ENCODE peak calls at places on chromosomes 13 and 19, in six cellular contexts. K is IMR-90, T is H1, Y is K562, R is HepG2, A is GM12878. C is an unnamed sample. For H3K36me3, the result is how much of the 10 kb centered on the place peaks cover.

GRCh38 chr19:17109962-17110598 is 34.5 kb downstream of the MYO9B start:
- DNase-seq in A (peak), R (no peak), T (no peak), Y (no peak), K (no peak), C (no peak)

GRCh38 chr13:98918771-98919170 is 59.1 kb downstream of the DOCK9 start:
- DNase-seq in K (no peak), A (no peak), R (no peak), T (no peak), Y (no peak), C (no peak)

GRCh38 chr13:33009019-33009418 is 7.2 kb upstream of the KL start:
- DNase-seq in Y (no peak), R (no peak), K (no peak), T (no peak), A (no peak), C (no peak)

GRCh38 chr19:18433735-18434398 is 4.1 kb downstream of the ISYNA1 start:
- DNase-seq in Y (peak), R (no peak), K (no peak), T (peak), A (no peak), C (peak)

GRCh38 chr19:6402058-6402457 is 9.1 kb upstream of the GTF2F1 start:
- DNase-seq in R (no peak), Y (no peak), K (no peak), T (no peak), A (no peak), C (no peak)

GRCh38 chr13:33721719-33722118 is 96.2 kb upstream of the RFC3 start:
- DNase-seq in R (no peak), A (no peak), K (peak), Y (no peak), T (no peak), C (no peak)

GRCh38 chr13:35388979-35389378 is 87.5 kb downstream of the MAB21L1 start:
- DNase-seq in Y (no peak), A (no peak), R (no peak), K (peak), T (no peak), C (peak)

GRCh38 chr19:4477034-4477801 is 5.1 kb downstream of the HDGFL2 start:
- DNase-seq in A (no peak), R (no peak), Y (no peak), T (no peak), K (no peak), C (no peak)

GRCh38 chr19:3116621-3117020 is 19.2 kb upstream of the GNA15 start:
- DNase-seq in T (no peak), A (no peak), K (no peak), Y (no peak), R (no peak), C (no peak)

GRCh38 chr13:28117689-28118377 is 17.5 kb upstream of the FLT3 start:
- DNase-seq in R (no peak), T (no peak), A (no peak), Y (peak), K (no peak), C (no peak)

GRCh38 chr19:38090561-38090960 is 133.5 kb downstream of the DPF1 start:
- DNase-seq in Y (no peak), T (no peak), R (no peak), K (no peak), A (no peak), C (no peak)

GRCh38 chr19:56333506-56333905 is 18.9 kb upstream of the ZSCAN5A start:
- DNase-seq in Y (peak), A (no peak), T (peak), K (peak), R (peak), C (peak)

GRCh38 chr13:114097893-114098688 is 34.3 kb downstream of the RASA3 start:
- DNase-seq in K (no peak), A (no peak), Y (no peak), R (no peak), T (no peak), C (peak)
- H3K9ac ChIP-seq in K (peak), A (no peak), Y (no peak), R (no peak), T (no peak), C (peak)

GRCh38 chr19:12708641-12709040 is 12.2 kb upstream of the FBXW9 start:
- DNase-seq in T (no peak), K (no peak), R (no peak), A (no peak), Y (no peak), C (no peak)

GRCh38 chr19:12703056-12703455 is 6.6 kb upstream of the FBXW9 start:
- DNase-seq in A (no peak), K (peak), T (peak), Y (peak), R (peak), C (peak)

GRCh38 chr19:12705654-12706331 is 9.4 kb upstream of the FBXW9 start:
- DNase-seq in A (no peak), R (no peak), T (no peak), K (no peak), Y (no peak), C (no peak)

GRCh38 chr19:12705169-12705568 is 8.7 kb upstream of the FBXW9 start:
- DNase-seq in Y (no peak), T (no peak), R (no peak), K (no peak), A (no peak), C (no peak)

DNA sequence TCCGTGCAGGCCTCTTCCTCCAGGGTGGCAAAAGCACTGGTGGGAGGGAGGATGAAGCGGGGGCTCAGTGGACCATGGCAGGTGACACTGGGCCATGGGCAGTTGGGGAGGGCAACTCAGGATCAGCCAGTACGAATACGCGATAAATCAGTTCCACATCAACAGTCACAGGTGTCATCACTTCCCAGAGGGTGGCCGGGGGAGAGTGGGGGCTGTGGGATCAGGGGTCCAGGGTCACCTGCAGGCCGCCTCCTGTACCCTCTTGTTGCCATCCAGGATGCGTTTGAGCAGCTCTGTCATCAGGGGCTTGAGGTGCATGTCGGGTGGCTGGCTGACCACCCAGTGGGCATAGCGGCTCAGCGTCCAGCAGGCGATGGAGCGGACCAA is 9.9 kb upstream of the FBXW9 start:
- DNase-seq in Y (no peak), K (no peak), A (no peak), T (no peak), R (no peak), C (no peak)
- H3K36me3 ChIP-seq in Y (half or more), K (half or more), A (under half), T (half or more), R (half or more), C (under half)

DNA sequence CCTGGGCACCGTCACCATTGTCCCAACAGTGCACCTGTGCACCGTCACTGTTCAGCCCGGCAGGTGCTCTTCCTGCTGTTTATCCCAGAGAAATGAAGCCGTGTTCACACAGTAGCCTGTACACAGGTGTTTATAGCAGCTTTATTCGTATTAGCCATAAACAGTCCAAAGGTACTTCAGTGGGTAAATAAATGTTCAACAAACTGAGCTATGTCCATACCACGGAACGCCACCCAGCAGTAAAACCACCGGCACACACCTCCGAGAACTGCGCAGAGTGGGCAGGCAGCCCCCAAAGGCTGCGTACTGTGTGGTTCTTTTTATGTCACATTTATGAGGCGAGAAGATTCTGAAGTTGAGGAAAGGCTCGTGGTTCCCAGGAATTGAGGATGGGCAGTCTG is 44.9 kb upstream of the DCUN1D2 start:
- DNase-seq in R (no peak), A (no peak), K (no peak), T (no peak), Y (no peak), C (no peak)
- TF ChIP-seq RFX5 in R (no peak), A (no peak), K (no peak), T (no peak), Y (no peak), C (no peak)

GRCh38 chr13:75656590-75656989 is 20.5 kb downstream of the LMO7 start:
- DNase-seq in Y (no peak), A (no peak), T (no peak), R (no peak), K (peak), C (no peak)

GRCh38 chr13:75666646-75667351 is 30.7 kb downstream of the LMO7 start:
- DNase-seq in K (peak), R (no peak), T (no peak), A (no peak), Y (no peak), C (no peak)

GRCh38 chr13:75660694-75661093 is 24.6 kb downstream of the LMO7 start:
- DNase-seq in K (no peak), T (no peak), A (no peak), R (no peak), Y (no peak), C (no peak)

DNA sequence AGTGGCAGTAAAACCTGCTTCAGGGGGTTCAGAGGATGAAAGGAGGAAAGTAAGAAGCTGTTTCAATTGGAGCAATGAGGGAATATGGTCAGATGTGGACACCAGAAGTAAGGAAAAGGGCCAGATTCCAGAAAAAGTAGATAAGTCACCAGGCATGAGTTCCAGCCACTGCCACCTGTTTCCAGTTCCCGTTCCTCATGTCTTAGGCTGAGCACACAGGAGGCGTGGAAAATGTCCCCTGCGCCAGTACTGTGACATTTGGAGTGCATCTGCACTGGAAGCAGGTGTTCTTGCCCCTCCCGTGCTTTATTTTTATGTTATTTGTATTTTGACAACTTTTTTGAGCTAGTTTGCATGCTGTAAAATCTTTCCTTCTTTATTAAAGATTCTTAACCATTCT is 25.3 kb downstream of the LMO7 start:
- DNase-seq in K (no peak), T (no peak), A (no peak), Y (no peak), R (no peak), C (no peak)
- H3K9ac ChIP-seq in K (no peak), T (no peak), A (no peak), Y (no peak), R (no peak), C (no peak)

DNA sequence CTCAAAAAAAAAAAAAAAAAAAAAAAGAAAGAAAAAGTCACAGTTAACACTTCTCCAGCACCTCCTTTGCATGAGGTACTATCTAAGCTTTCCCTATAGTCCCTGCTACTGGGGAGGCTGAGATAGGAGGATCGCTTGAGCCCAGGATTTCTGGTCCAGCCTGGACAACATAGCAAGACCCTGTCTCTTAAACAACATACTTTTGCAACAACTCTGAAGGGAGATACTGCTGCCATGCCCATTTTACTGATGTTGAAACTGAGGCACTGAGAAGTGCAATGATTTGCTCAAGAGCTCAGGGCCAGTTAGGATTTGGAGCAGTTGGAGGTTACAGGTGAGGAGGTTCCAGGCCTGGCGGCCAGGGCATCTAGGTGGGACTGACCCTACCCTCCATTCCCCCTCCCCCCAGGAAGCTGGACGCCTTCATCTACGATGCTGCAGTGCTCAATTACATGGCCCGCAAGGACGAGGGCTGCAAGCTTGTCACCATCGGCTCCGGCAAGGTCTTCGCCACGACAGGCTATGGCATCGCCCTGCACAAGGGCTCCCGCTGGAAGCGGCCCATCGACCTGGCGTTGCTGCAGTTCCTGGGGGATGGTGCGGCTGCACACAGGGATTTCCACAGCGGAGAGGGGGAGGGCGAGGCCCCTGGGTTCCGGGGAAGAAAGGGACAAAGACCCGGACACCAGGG is 4.3 kb upstream of the GRWD1 start:
- DNase-seq in R (no peak), Y (no peak), T (no peak), A (no peak), K (no peak), C (no peak)
- H3K36me3 ChIP-seq in R (under half), Y (under half), T (under half), A (under half), K (under half), C (under half)